ENCODE peak calls at places on chromosomes 5 and 9, in six cellular contexts. W, L, K, J, G and X are unnamed samples.

GRCh38 chr9:99825158-99826046 is 3.7 kb downstream of the NR4A3 start:
- DNase-seq in W (no peak), L (no peak), K (no peak), J (no peak), G (peak; percentile 40), X (no peak)

GRCh38 chr5:58378613-58379385 is 81.1 kb downstream of the PLK2 start:
- DNase-seq in W (peak; percentile 34), L (no peak), K (no peak), J (no peak), G (no peak), X (no peak)

GRCh38 chr9:69427286-69427685 is 102.3 kb downstream of the ENTREP1 start:
- DNase-seq in W (no peak), L (no peak), K (no peak), J (no peak), G (no peak), X (no peak)

GRCh38 chr5:179345429-179346321 is at the start of gene ADAMTS2:
- DNase-seq in W (peak; percentile 56), L (peak; percentile 10), K (no peak), J (peak; percentile 30), G (peak; percentile 81), X (no peak)

GRCh38 chr5:43571237-43571636 is 14.4 kb upstream of the PAIP1 start:
- DNase-seq in W (peak; percentile 48), L (no peak), K (no peak), J (no peak), G (no peak), X (no peak)

GRCh38 chr5:38447786-38448185 is 108.7 kb downstream of the LIFR start:
- DNase-seq in W (no peak), L (no peak), K (no peak), J (no peak), G (peak; percentile 60), X (no peak)

GRCh38 chr9:125911861-125912260 is 164.7 kb downstream of the PBX3 start:
- DNase-seq in W (peak; percentile 34), L (no peak), K (no peak), J (no peak), G (no peak), X (no peak)

GRCh38 chr9:16312962-16313546 is 557.4 kb downstream of the BNC2 start:
- DNase-seq in W (no peak), L (no peak), K (no peak), J (no peak), G (no peak), X (no peak)

GRCh38 chr9:694499-695154 is 146.9 kb upstream of the DMRT1 start:
- DNase-seq in W (peak; percentile 97), L (no peak), K (peak; percentile 60), J (no peak), G (no peak), X (no peak)

GRCh38 chr9:124818431-124819281 is 34.6 kb upstream of the WDR38 start:
- DNase-seq in W (no peak), L (no peak), K (no peak), J (no peak), G (no peak), X (no peak)

GRCh38 chr5:38807570-38808461 is 38.0 kb upstream of the OSMR start:
- DNase-seq in W (peak; percentile 82), L (no peak), K (no peak), J (no peak), G (no peak), X (no peak)

GRCh38 chr9:12441509-12441908 is 251.7 kb upstream of the TYRP1 start:
- DNase-seq in W (no peak), L (no peak), K (no peak), J (no peak), G (no peak), X (no peak)

GRCh38 chr5:55679556-55679955 is 32.6 kb downstream of the SLC38A9 start:
- DNase-seq in W (no peak), L (no peak), K (no peak), J (no peak), G (no peak), X (no peak)

GRCh38 chr5:142309747-142310318 is 15.0 kb downstream of the SPRY4 start:
- DNase-seq in W (no peak), L (no peak), K (no peak), J (no peak), G (no peak), X (no peak)

GRCh38 chr5:139726248-139726647 is 69.4 kb upstream of the PSD2 start:
- DNase-seq in W (no peak), L (no peak), K (no peak), J (no peak), G (no peak), X (no peak)

GRCh38 chr5:151600069-151600665 is 9.0 kb upstream of the FAT2 start:
- DNase-seq in W (no peak), L (no peak), K (no peak), J (no peak), G (no peak), X (no peak)

GRCh38 chr9:77010527-77010926 is 8.9 kb upstream of the FOXB2 start:
- DNase-seq in W (no peak), L (no peak), K (no peak), J (no peak), G (no peak), X (no peak)

GRCh38 chr5:167763772-167764171 is 527.7 kb upstream of the WWC1 start:
- DNase-seq in W (peak; percentile 63), L (no peak), K (no peak), J (no peak), G (no peak), X (no peak)

GRCh38 chr5:180494510-180495181 is 467 bp downstream of the CNOT6 start:
- DNase-seq in W (no peak), L (peak; percentile 41), K (no peak), J (peak; percentile 50), G (peak; percentile 61), X (no peak)

GRCh38 chr9:135147473-135147805 is 60.0 kb downstream of the OLFM1 start:
- DNase-seq in W (no peak), L (no peak), K (no peak), J (no peak), G (no peak), X (no peak)

GRCh38 chr9:112174223-112174964 is 703 bp downstream of the SUSD1 start:
- DNase-seq in W (peak; percentile 47), L (peak; percentile 17), K (no peak), J (peak; percentile 79), G (peak; percentile 39), X (no peak)

GRCh38 chr5:109161914-109162683 is 247.7 kb downstream of the PJA2 start:
- DNase-seq in W (peak; percentile 82), L (no peak), K (no peak), J (no peak), G (no peak), X (no peak)

GRCh38 chr9:114958021-114958846 is 27.8 kb upstream of the TNFSF8 start:
- DNase-seq in W (peak; percentile 51), L (no peak), K (no peak), J (no peak), G (no peak), X (no peak)

GRCh38 chr5:90477816-90478215 is 3.2 kb downstream of the POLR3G start:
- DNase-seq in W (no peak), L (no peak), K (no peak), J (no peak), G (no peak), X (no peak)

GRCh38 chr5:11719888-11720481 is 184.3 kb downstream of the CTNND2 start:
- DNase-seq in W (peak; percentile 7), L (peak; percentile 64), K (no peak), J (peak; percentile 32), G (no peak), X (peak; percentile 18)

GRCh38 chr5:19001527-19001926 is 986.5 kb downstream of the CDH18 start:
- DNase-seq in W (no peak), L (no peak), K (no peak), J (no peak), G (no peak), X (no peak)

GRCh38 chr9:137028013-137028280 is at the start of gene ABCA2:
- DNase-seq in W (no peak), L (no peak), K (no peak), J (no peak), G (peak; percentile 63), X (no peak)

GRCh38 chr9:137030006-137030405 is 1.9 kb downstream of the FUT7 start:
- DNase-seq in W (no peak), L (no peak), K (no peak), J (no peak), G (no peak), X (no peak)

GRCh38 chr9:137030528-137030927 is 1.4 kb downstream of the FUT7 start:
- DNase-seq in W (no peak), L (no peak), K (no peak), J (peak; percentile 39), G (no peak), X (no peak)

GRCh38 chr9:137028281-137029057 is 432 bp upstream of the ABCA2 start:
- DNase-seq in W (peak; percentile 26), L (peak; percentile 58), K (no peak), J (peak; percentile 78), G (no peak), X (no peak)

GRCh38 chr9:137029058-137029922 is 1.3 kb upstream of the ABCA2 start:
- DNase-seq in W (peak; percentile 63), L (peak; percentile 53), K (no peak), J (peak; percentile 85), G (peak; percentile 80), X (no peak)
- H3K4me3 ChIP-seq in W (no peak overlapping the region), L (peak overlapping the region; percentile 52), K (no peak overlapping the region), J (peak overlapping the region; percentile 57), G (peak overlapping the region; percentile 53), X (no peak overlapping the region)

DNA sequence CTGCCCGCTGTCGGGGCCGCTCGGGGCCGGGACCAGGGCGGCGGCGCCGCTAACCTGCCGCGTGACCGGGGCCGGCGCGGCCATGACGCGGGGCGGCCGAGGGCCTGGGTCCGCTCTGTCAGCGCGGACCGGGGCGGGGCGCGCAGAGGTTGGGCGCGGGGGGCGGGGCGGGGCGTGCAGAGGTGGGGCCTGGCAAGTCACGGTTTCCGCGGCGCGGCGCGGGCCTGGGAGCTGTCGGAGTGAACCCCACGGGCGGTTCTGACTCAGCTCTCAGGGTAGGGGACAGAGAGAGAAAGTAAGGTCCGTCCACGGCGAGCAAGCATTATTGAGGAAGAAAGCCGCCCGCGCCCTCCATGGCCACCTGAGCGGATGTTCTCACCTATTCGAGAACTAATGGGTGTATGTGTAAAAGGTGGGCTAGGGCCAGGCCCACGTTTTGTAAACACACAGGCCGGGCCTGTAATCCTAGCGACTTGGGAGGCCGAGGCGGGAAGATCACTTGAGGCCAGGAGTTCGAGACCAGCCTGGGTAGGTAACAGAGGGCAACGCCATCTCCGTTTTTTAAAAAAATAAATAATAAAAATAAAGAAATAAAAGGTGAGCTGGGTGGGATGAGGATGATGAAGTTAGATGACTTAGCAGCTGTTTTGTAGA is at the start of gene PRXL2C:
- DNase-seq in W (peak; percentile 65), L (peak; percentile 84), K (no peak), J (peak; percentile 85), G (peak; percentile 88), X (peak; percentile 12)
- TF ChIP-seq CTCF in W (no peak), L (no peak), K (no peak), J (no peak), G (no peak), X (no peak)

DNA sequence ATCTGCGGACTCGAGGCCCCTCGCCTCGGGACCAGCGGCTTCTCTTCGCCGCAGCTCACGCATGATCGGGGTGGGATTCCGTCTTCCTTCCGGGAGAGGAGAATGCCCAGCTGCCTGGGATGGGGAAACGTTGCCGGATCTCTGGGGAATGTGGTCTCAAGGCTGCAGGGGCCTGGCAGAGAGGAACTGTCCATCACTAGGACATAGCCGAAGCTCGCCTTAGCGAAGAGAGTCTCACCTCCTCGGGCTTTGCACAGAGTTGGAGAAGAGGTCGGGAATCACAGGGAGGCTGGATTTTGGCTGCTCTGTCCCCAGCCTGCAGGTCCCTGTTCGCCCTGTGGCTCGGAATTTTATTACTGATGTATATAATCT is 1.4 kb downstream of the RAI14 start:
- DNase-seq in W (peak; percentile 69), L (no peak), K (no peak), J (no peak), G (peak; percentile 45), X (no peak)
- H3K4me3 ChIP-seq in W (peak overlapping the region; percentile 96), L (peak overlapping the region; percentile 80), K (peak overlapping the region; percentile 82), J (peak overlapping the region; percentile 89), G (peak overlapping the region; percentile 81), X (peak overlapping the region; percentile 91)

GRCh38 chr5:12901696-12902095 is 997.5 kb upstream of the CTNND2 start:
- DNase-seq in W (no peak), L (no peak), K (no peak), J (no peak), G (no peak), X (no peak)
- TF ChIP-seq CTCF in W (no peak), L (no peak), K (no peak), J (no peak), G (no peak), X (no peak)